ENCODE peak calls at places on chromosomes 1 and 21, in eight cellular contexts. A is vagina, K is dorsolateral prefrontal cortex, O is fibroblast of the aortic adventitia, X is upper lobe of right lung, V is mammary epithelial cell, D is A549, M is AG04449. U is an unnamed sample.

GRCh38 chr1:117051224-117052064 is 8.7 kb upstream of the TTF2 start:
- DNase-seq in A (no peak), K (no peak), O (no peak), X (no peak), V (peak), D (no peak), M (no peak), U (no peak)

GRCh38 chr1:100538935-100539835 is 1.2 kb downstream of the GPR88 start:
- DNase-seq in A (no peak), K (no peak), O (no peak), X (peak), V (peak), D (peak), M (no peak), U (no peak)

GRCh38 chr21:35059742-35060141 is 10.6 kb upstream of the RUNX1 start:
- DNase-seq in A (no peak), K (no peak), O (peak), X (no peak), V (peak), D (no peak), M (no peak), U (no peak)

GRCh38 chr1:13775916-13776315 is 75.9 kb downstream of the PRDM2 start:
- DNase-seq in A (no peak), K (no peak), O (no peak), X (no peak), V (no peak), D (no peak), M (no peak), U (no peak)

GRCh38 chr1:201715801-201716741 is 112.9 kb upstream of the IPO9 start:
- DNase-seq in A (no peak), K (no peak), O (no peak), X (peak), V (no peak), D (no peak), M (no peak), U (no peak)

GRCh38 chr1:231724876-231725647 is 98.5 kb downstream of the DISC1 start:
- DNase-seq in A (no peak), K (peak), O (peak), X (no peak), V (peak), D (peak), M (no peak), U (no peak)

GRCh38 chr1:34640654-34641401 is 114.0 kb upstream of the GJB5 start:
- DNase-seq in A (no peak), K (no peak), O (no peak), X (no peak), V (no peak), D (no peak), M (no peak), U (no peak)

GRCh38 chr1:234759888-234760287 is 149.9 kb upstream of the IRF2BP2 start:
- DNase-seq in A (no peak), K (no peak), O (no peak), X (no peak), V (no peak), D (no peak), M (no peak), U (no peak)

GRCh38 chr1:19458815-19459417 is 26.4 kb downstream of the CAPZB start:
- DNase-seq in A (no peak), K (no peak), O (no peak), X (no peak), V (no peak), D (no peak), M (no peak), U (no peak)

GRCh38 chr1:14479865-14480264 is 118.6 kb upstream of the KAZN start:
- DNase-seq in A (no peak), K (no peak), O (peak), X (no peak), V (no peak), D (no peak), M (no peak), U (no peak)

GRCh38 chr1:169025412-169025811 is 81.1 kb upstream of the ATP1B1 start:
- DNase-seq in A (no peak), K (no peak), O (no peak), X (no peak), V (no peak), D (no peak), M (no peak), U (no peak)

GRCh38 chr1:193105821-193106177 is 585 bp upstream of the GLRX2 start:
- DNase-seq in A (no peak), K (no peak), O (no peak), X (no peak), V (no peak), D (peak), M (no peak), U (no peak)

GRCh38 chr1:27098447-27099153 is 56.3 kb downstream of the SLC9A1 start:
- DNase-seq in A (no peak), K (no peak), O (no peak), X (peak), V (peak), D (no peak), M (no peak), U (no peak)

GRCh38 chr1:230753586-230754251 is 6.5 kb downstream of the CAPN9 start:
- DNase-seq in A (no peak), K (no peak), O (no peak), X (peak), V (peak), D (no peak), M (no peak), U (no peak)

GRCh38 chr1:168470821-168471473 is 72.8 kb downstream of the XCL2 start:
- DNase-seq in A (no peak), K (no peak), O (peak), X (no peak), V (peak), D (peak), M (peak), U (peak)

GRCh38 chr1:2526824-2527552 is 592 bp upstream of the PANK4 start:
- DNase-seq in A (no peak), K (peak), O (peak), X (no peak), V (peak), D (no peak), M (no peak), U (no peak)

GRCh38 chr1:39574646-39575045 is 1.9 kb downstream of the PABPC4 start:
- DNase-seq in A (no peak), K (no peak), O (no peak), X (no peak), V (peak), D (no peak), M (no peak), U (no peak)

GRCh38 chr1:208233546-208233945 is 10.6 kb downstream of the PLXNA2 start:
- DNase-seq in A (no peak), K (peak), O (no peak), X (peak), V (no peak), D (no peak), M (no peak), U (no peak)

GRCh38 chr1:13824626-13825025 is 124.6 kb downstream of the PRDM2 start:
- DNase-seq in A (peak), K (no peak), O (no peak), X (no peak), V (no peak), D (no peak), M (no peak), U (no peak)

GRCh38 chr1:181459067-181459466 is 24.2 kb upstream of the CACNA1E start:
- DNase-seq in A (no peak), K (no peak), O (no peak), X (no peak), V (peak), D (no peak), M (no peak), U (no peak)

GRCh38 chr1:245797592-245798366 is 643.0 kb downstream of the KIF26B start:
- DNase-seq in A (no peak), K (no peak), O (peak), X (no peak), V (no peak), D (peak), M (no peak), U (no peak)

GRCh38 chr1:33872681-33873080 is 8.8 kb downstream of the HMGB4 start:
- DNase-seq in A (no peak), K (no peak), O (peak), X (no peak), V (no peak), D (no peak), M (no peak), U (no peak)

GRCh38 chr21:33783173-33783572 is 132.4 kb downstream of the ATP5PO start:
- DNase-seq in A (no peak), K (no peak), O (no peak), X (no peak), V (no peak), D (no peak), M (no peak), U (no peak)

GRCh38 chr1:20439282-20439681 is 46.7 kb downstream of the CAMK2N1 start:
- DNase-seq in A (no peak), K (no peak), O (peak), X (no peak), V (peak), D (peak), M (no peak), U (no peak)

GRCh38 chr1:40030528-40031135 is 9.9 kb upstream of the CAP1 start:
- DNase-seq in A (no peak), K (no peak), O (peak), X (no peak), V (peak), D (no peak), M (no peak), U (peak)

GRCh38 chr1:23774174-23774880 is 3.9 kb upstream of the PITHD1 start:
- DNase-seq in A (no peak), K (no peak), O (no peak), X (peak), V (no peak), D (no peak), M (no peak), U (no peak)

GRCh38 chr1:26405281-26405915 is 5.2 kb upstream of the LIN28A start:
- DNase-seq in A (no peak), K (no peak), O (peak), X (no peak), V (no peak), D (no peak), M (peak), U (no peak)

GRCh38 chr1:210251680-210252490 is 19.3 kb downstream of the SERTAD4 start:
- DNase-seq in A (no peak), K (no peak), O (no peak), X (no peak), V (no peak), D (no peak), M (no peak), U (no peak)

GRCh38 chr1:94621392-94621791 is 79.8 kb upstream of the F3 start:
- DNase-seq in A (no peak), K (no peak), O (no peak), X (peak), V (peak), D (peak), M (no peak), U (no peak)

GRCh38 chr1:9653195-9653782 is 1.8 kb downstream of the PIK3CD start:
- DNase-seq in A (no peak), K (no peak), O (no peak), X (no peak), V (no peak), D (no peak), M (no peak), U (no peak)

GRCh38 chr1:17700981-17701870 is 53.9 kb upstream of the ACTL8 start:
- DNase-seq in A (no peak), K (no peak), O (no peak), X (no peak), V (no peak), D (no peak), M (no peak), U (no peak)

GRCh38 chr21:43805275-43805800 is 16.0 kb downstream of the RRP1 start:
- DNase-seq in A (no peak), K (no peak), O (no peak), X (no peak), V (no peak), D (no peak), M (no peak), U (no peak)

GRCh38 chr21:26977741-26978140 is 10.9 kb upstream of the ADAMTS5 start:
- DNase-seq in A (no peak), K (no peak), O (no peak), X (no peak), V (no peak), D (no peak), M (no peak), U (no peak)

GRCh38 chr1:55286851-55287602 is 71.9 kb upstream of the USP24 start:
- DNase-seq in A (no peak), K (no peak), O (peak), X (no peak), V (no peak), D (no peak), M (no peak), U (no peak)

GRCh38 chr1:206541236-206541833 is 34.0 kb downstream of the RASSF5 start:
- DNase-seq in A (no peak), K (no peak), O (no peak), X (no peak), V (no peak), D (no peak), M (no peak), U (no peak)

GRCh38 chr21:36260802-36261201 is 59.2 kb upstream of the MORC3 start:
- DNase-seq in A (no peak), K (no peak), O (no peak), X (no peak), V (no peak), D (no peak), M (no peak), U (no peak)

GRCh38 chr21:36257657-36258056 is 62.3 kb upstream of the MORC3 start:
- DNase-seq in A (no peak), K (no peak), O (no peak), X (no peak), V (no peak), D (no peak), M (no peak), U (no peak)

GRCh38 chr21:36260030-36260787 is 59.8 kb upstream of the MORC3 start:
- DNase-seq in A (no peak), K (no peak), O (peak), X (no peak), V (peak), D (peak), M (peak), U (peak)

GRCh38 chr21:36263797-36264196 is 56.2 kb upstream of the MORC3 start:
- DNase-seq in A (no peak), K (no peak), O (no peak), X (no peak), V (no peak), D (no peak), M (no peak), U (no peak)

DNA sequence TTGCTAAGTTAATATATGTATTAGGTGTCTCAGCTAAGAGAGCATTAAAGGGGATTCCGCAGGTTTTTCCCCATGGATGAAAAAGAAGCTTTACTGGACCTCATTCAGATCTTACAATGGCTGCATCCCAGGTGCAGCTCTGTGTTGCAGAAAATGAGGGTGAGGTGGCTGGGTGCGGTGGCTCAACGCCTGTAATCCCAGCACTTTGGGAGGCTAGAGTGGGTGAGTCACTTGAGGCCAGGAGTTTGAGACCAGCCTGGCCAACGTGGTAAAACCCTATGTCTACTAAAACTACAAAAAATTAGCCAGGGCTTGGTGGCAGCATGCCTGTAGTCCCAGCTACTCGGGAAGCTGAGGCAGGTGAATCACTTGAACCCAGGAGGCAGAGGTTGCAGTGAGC is 58.5 kb upstream of the MORC3 start:
- DNase-seq in A (no peak), K (no peak), O (no peak), X (no peak), V (no peak), D (no peak), M (no peak), U (no peak)
- TF ChIP-seq CTCF in A (no peak), K (no peak), O (no peak), X (no peak), V (no peak), D (no peak), M (no peak), U (no peak)

GRCh38 chr1:7042322-7043231 is 257.3 kb downstream of the CAMTA1 start:
- DNase-seq in A (no peak), K (no peak), O (peak), X (no peak), V (peak), D (peak), M (no peak), U (peak)
- H3K4me3 ChIP-seq in A (no peak), K (no peak), O (no peak), X (no peak), V (no peak), D (no peak), M (no peak), U (no peak)

GRCh38 chr21:31537872-31538576 is 121.5 kb upstream of the SOD1 start:
- DNase-seq in A (no peak), K (peak), O (no peak), X (no peak), V (no peak), D (no peak), M (no peak), U (no peak)
- TF ChIP-seq CTCF in A (no peak), K (no peak), O (no peak), X (no peak), V (no peak), D (no peak), M (no peak), U (peak)

GRCh38 chr21:42671778-42672593 is 18.6 kb downstream of the PDE9A start:
- DNase-seq in A (no peak), K (no peak), O (no peak), X (no peak), V (peak), D (no peak), M (no peak), U (no peak)
- H3K4me3 ChIP-seq in A (no peak), K (no peak), O (no peak), X (no peak), V (no peak), D (no peak), M (no peak), U (no peak)

GRCh38 chr1:248884632-248885295 is 21.3 kb upstream of the PGBD2 start:
- DNase-seq in A (no peak), K (no peak), O (no peak), X (no peak), V (no peak), D (no peak), M (no peak), U (no peak)
- TF ChIP-seq CTCF in A (no peak), K (no peak), O (no peak), X (no peak), V (no peak), D (no peak), M (no peak), U (peak)

GRCh38 chr1:203443296-203443695 is 32.3 kb upstream of the PRELP start:
- DNase-seq in A (no peak), K (no peak), O (no peak), X (no peak), V (no peak), D (no peak), M (no peak), U (no peak)

GRCh38 chr1:203441811-203442210 is 33.8 kb upstream of the PRELP start:
- DNase-seq in A (no peak), K (no peak), O (no peak), X (no peak), V (no peak), D (no peak), M (no peak), U (no peak)

GRCh38 chr1:203439086-203439620 is 36.5 kb upstream of the PRELP start:
- DNase-seq in A (no peak), K (no peak), O (peak), X (no peak), V (no peak), D (no peak), M (no peak), U (no peak)

GRCh38 chr1:203442821-203443220 is 32.8 kb upstream of the PRELP start:
- DNase-seq in A (no peak), K (no peak), O (no peak), X (no peak), V (no peak), D (no peak), M (no peak), U (no peak)

GRCh38 chr1:203440780-203441179 is 34.8 kb upstream of the PRELP start:
- DNase-seq in A (no peak), K (peak), O (peak), X (peak), V (peak), D (peak), M (peak), U (peak)
- H3K4me3 ChIP-seq in A (no peak), K (no peak), O (no peak), X (no peak), V (no peak), D (no peak), M (no peak), U (no peak)

GRCh38 chr1:78536427-78536826 is 45.7 kb downstream of the PTGFR start:
- DNase-seq in A (no peak), K (no peak), O (peak), X (no peak), V (peak), D (no peak), M (peak), U (peak)

GRCh38 chr1:78540056-78540455 is 49.3 kb downstream of the PTGFR start:
- DNase-seq in A (no peak), K (no peak), O (no peak), X (no peak), V (no peak), D (no peak), M (peak), U (no peak)

GRCh38 chr1:78547081-78547480 is 56.3 kb downstream of the PTGFR start:
- DNase-seq in A (no peak), K (no peak), O (no peak), X (no peak), V (no peak), D (no peak), M (no peak), U (no peak)

GRCh38 chr1:78543941-78544630 is 53.3 kb downstream of the PTGFR start:
- DNase-seq in A (no peak), K (no peak), O (no peak), X (no peak), V (peak), D (no peak), M (no peak), U (no peak)

DNA sequence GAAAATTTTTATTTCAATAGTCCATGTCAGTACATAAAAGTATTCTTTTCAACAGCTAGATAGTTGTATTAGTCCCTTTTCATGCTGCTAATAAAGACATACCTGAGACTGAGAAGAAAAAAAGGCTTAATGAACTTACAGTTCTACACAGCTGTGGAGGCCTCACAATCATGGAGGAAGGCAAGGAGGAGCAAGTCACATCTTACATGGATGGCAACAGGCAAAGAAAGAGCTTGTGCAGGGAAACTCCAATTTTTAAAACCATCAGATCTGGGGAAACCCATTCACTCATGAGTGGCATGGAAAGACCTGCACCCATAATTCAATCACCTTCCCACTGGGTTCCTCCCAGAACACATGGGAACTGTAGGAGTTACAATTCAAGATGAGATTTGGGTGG is 50.7 kb downstream of the PTGFR start:
- DNase-seq in A (no peak), K (no peak), O (no peak), X (no peak), V (no peak), D (no peak), M (no peak), U (no peak)
- TF ChIP-seq CTCF in A (no peak), K (no peak), O (no peak), X (no peak), V (no peak), D (no peak), M (no peak), U (no peak)